ENCODE peak calls at places on chromosomes 5 and 9, in five cellular contexts. X is activated CD8-positive, alpha-beta T cell treated with anti-CD3 and anti-CD28 coated beads for 36 hours; T is HFF-Myc; M is NCI-H510A; Q is DMS153. E is an unnamed sample.
A peak's percentile ranks its signal among the peaks of the same experiment; 100 is the strongest.

GRCh38 chr9:101381833-101382342 is 2.9 kb downstream of the BAAT start:
- DNase-seq in M (no peak), X (no peak), Q (no peak), T (no peak), E (no peak)

GRCh38 chr5:86232246-86232645 is 385.5 kb upstream of the COX7C start:
- DNase-seq in Q (no peak), M (no peak), T (no peak), X (no peak), E (no peak)

GRCh38 chr5:150284311-150284710 is 5.3 kb downstream of the CAMK2A start:
- DNase-seq in T (no peak), M (no peak), Q (no peak), X (no peak), E (no peak)

GRCh38 chr5:54651482-54652076 is 134.0 kb downstream of the SNX18 start:
- DNase-seq in T (no peak), Q (peak; percentile 61), X (no peak), M (no peak), E (no peak)

GRCh38 chr5:126519637-126520592 is 75.1 kb downstream of the ALDH7A1 start:
- DNase-seq in T (no peak), Q (no peak), M (no peak), X (no peak), E (no peak)

GRCh38 chr9:136021891-136022681 is 60.9 kb upstream of the UBAC1 start:
- DNase-seq in M (no peak), T (no peak), X (no peak), Q (no peak), E (no peak)

GRCh38 chr9:118170032-118170955 is 466.1 kb downstream of the TLR4 start:
- DNase-seq in T (peak; percentile 0), X (no peak), M (peak; percentile 16), Q (peak; percentile 69), E (no peak)

GRCh38 chr5:160133071-160133917 is 14.0 kb upstream of the PWWP2A start:
- DNase-seq in X (no peak), T (no peak), Q (no peak), M (no peak), E (no peak)

GRCh38 chr5:39905356-39905755 is 480.6 kb upstream of the DAB2 start:
- DNase-seq in X (no peak), T (no peak), M (no peak), Q (no peak), E (no peak)

GRCh38 chr9:35844628-35845301 is 15.7 kb downstream of the TMEM8B start:
- DNase-seq in T (peak; percentile 65), M (no peak), Q (peak; percentile 26), X (peak; percentile 37), E (no peak)

GRCh38 chr5:157172408-157172807 is 6.3 kb upstream of the GARIN3 start:
- DNase-seq in Q (no peak), T (no peak), X (peak; percentile 98), M (no peak), E (no peak)

GRCh38 chr5:122165574-122166021 is 36.3 kb downstream of the ZNF474 start:
- DNase-seq in X (no peak), T (no peak), M (no peak), Q (no peak), E (no peak)